ENCODE peak calls at places on chromosome 15, in nine cellular contexts. M is SJCRH30, X is keratinocyte, I is neural progenitor cell, B is breast epithelium, F is neuronal stem cell, A is colonic mucosa, V is OCI-LY7, T is psoas muscle. C is an unnamed sample. For H3K4me1, the result is how much of the 10 kb centered on the place peaks cover.

GRCh38 chr15:68991723-68992122 is 22.8 kb upstream of the NOX5 start:
- DNase-seq in M (no peak), X (no peak), I (no peak), B (no peak), F (no peak), A (no peak), V (no peak), T (no peak), C (no peak)

GRCh38 chr15:22850055-22850454 is 11.6 kb downstream of the NIPA2 start:
- DNase-seq in M (no peak), X (no peak), I (no peak), B (no peak), F (no peak), A (no peak), V (no peak), T (no peak), C (no peak)

GRCh38 chr15:60399246-60399915 is 1.6 kb upstream of the ANXA2 start:
- DNase-seq in M (no peak), X (no peak), I (no peak), B (no peak), F (no peak), A (no peak), V (no peak), T (no peak), C (no peak)

GRCh38 chr15:77251662-77252061 is 168.2 kb downstream of the PEAK1 start:
- DNase-seq in M (no peak), X (no peak), I (peak), B (no peak), F (peak), A (no peak), V (no peak), T (no peak), C (no peak)

GRCh38 chr15:62566248-62566647 is 401.2 kb upstream of the C2CD4B start:
- DNase-seq in M (no peak), X (no peak), I (peak), B (no peak), F (no peak), A (no peak), V (no peak), T (no peak), C (no peak)

GRCh38 chr15:68369931-68370767 is 61.8 kb downstream of the ITGA11 start:
- DNase-seq in M (no peak), X (no peak), I (no peak), B (no peak), F (no peak), A (no peak), V (no peak), T (no peak), C (no peak)

GRCh38 chr15:99454941-99455795 is 110.6 kb upstream of the MEF2A start:
- DNase-seq in M (peak), X (no peak), I (no peak), B (peak), F (no peak), A (no peak), V (no peak), T (peak), C (no peak)

GRCh38 chr15:23566070-23567050 is 886 bp downstream of the MKRN3 start:
- DNase-seq in M (peak), X (no peak), I (no peak), B (no peak), F (no peak), A (no peak), V (no peak), T (peak), C (peak)

GRCh38 chr15:82165948-82166376 is 96.6 kb downstream of the EFL1 start:
- DNase-seq in M (no peak), X (no peak), I (no peak), B (no peak), F (no peak), A (no peak), V (no peak), T (no peak), C (no peak)

GRCh38 chr15:63246691-63247464 is 30.5 kb upstream of the APH1B start:
- DNase-seq in M (no peak), X (no peak), I (no peak), B (no peak), F (no peak), A (no peak), V (no peak), T (no peak), C (no peak)

GRCh38 chr15:56758770-56759449 is 25.6 kb upstream of the ZNF280D start:
- DNase-seq in M (no peak), X (peak), I (no peak), B (no peak), F (no peak), A (no peak), V (no peak), T (no peak), C (no peak)

GRCh38 chr15:70535955-70536338 is 227.4 kb downstream of the UACA start:
- DNase-seq in M (no peak), X (no peak), I (no peak), B (no peak), F (no peak), A (peak), V (no peak), T (no peak), C (no peak)

DNA sequence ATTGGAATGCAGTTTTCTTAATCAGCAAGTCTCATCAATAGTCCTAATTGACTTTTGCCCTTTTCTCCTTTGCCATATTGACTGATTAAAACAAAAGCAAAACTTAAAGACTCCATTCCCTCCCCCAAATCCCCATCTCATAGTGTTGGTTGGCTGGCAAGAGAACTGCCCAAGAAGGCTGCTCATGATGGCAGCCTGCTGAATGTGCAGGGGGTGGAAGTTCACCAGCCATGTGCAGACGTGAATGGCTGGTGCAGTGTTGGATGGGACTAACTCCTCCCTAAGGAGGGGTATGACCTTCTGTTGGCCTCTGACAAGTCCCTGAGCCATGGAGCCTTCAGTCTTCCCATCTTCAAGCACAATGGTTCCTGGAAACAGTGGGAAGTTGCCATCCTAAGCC is 7.0 kb downstream of the SMAD3 start:
- DNase-seq in M (no peak), X (no peak), I (no peak), B (no peak), F (no peak), A (no peak), V (no peak), T (no peak), C (no peak)
- H3K4me1 ChIP-seq in M (under half), X (half or more), I (under half), B (under half), F (under half), A (under half), V (half or more), T (half or more), C (half or more)

GRCh38 chr15:67188551-67189218 is 65.8 kb downstream of the AAGAB start:
- DNase-seq in M (no peak), X (no peak), I (no peak), B (no peak), F (no peak), A (no peak), V (no peak), T (peak), C (no peak)
- H3K4me1 ChIP-seq in M (under half), X (under half), I (under half), B (under half), F (under half), A (under half), V (under half), T (half or more), C (under half)

GRCh38 chr15:42059661-42060476 is 34.5 kb downstream of the PLA2G4D start:
- DNase-seq in M (peak), X (no peak), I (peak), B (peak), F (peak), A (peak), V (peak), T (no peak), C (peak)

GRCh38 chr15:42060797-42061196 is 33.6 kb downstream of the PLA2G4D start:
- DNase-seq in M (no peak), X (no peak), I (no peak), B (peak), F (no peak), A (peak), V (no peak), T (no peak), C (no peak)

GRCh38 chr15:42058791-42059190 is 35.6 kb downstream of the PLA2G4D start:
- DNase-seq in M (no peak), X (no peak), I (no peak), B (peak), F (no peak), A (no peak), V (no peak), T (no peak), C (no peak)

GRCh38 chr15:42062284-42062806 is 32.0 kb downstream of the PLA2G4D start:
- DNase-seq in M (no peak), X (no peak), I (no peak), B (peak), F (no peak), A (peak), V (no peak), T (no peak), C (no peak)

DNA sequence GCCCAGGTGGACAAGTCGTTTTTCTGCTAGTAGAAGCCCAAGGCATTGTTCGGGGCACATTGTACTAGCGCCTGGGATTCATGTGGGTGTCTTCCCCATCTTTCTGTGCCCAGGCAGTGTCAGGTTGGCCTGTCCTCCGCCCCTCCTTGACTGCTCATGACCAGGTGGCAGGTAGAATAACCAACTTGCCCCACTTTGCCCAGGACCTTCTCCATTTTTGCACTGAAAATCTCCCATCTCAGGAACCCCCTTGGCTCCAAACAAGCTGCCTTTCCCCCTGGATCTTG is 33.9 kb downstream of the PLA2G4D start:
- DNase-seq in M (no peak), X (no peak), I (no peak), B (peak), F (no peak), A (peak), V (no peak), T (no peak), C (no peak)
- H3K4me1 ChIP-seq in M (under half), X (under half), I (under half), B (under half), F (under half), A (under half), V (under half), T (under half), C (under half)

GRCh38 chr15:31336943-31337295 is 10.3 kb downstream of the KLF13 start:
- DNase-seq in M (no peak), X (no peak), I (no peak), B (no peak), F (no peak), A (no peak), V (no peak), T (no peak), C (no peak)

GRCh38 chr15:31338879-31339557 is 12.4 kb downstream of the KLF13 start:
- DNase-seq in M (peak), X (no peak), I (no peak), B (peak), F (no peak), A (no peak), V (no peak), T (peak), C (no peak)

GRCh38 chr15:31337352-31338031 is 10.9 kb downstream of the KLF13 start:
- DNase-seq in M (no peak), X (no peak), I (no peak), B (no peak), F (no peak), A (no peak), V (no peak), T (no peak), C (no peak)

GRCh38 chr15:31339558-31339895 is 12.9 kb downstream of the KLF13 start:
- DNase-seq in M (no peak), X (no peak), I (no peak), B (peak), F (no peak), A (no peak), V (no peak), T (no peak), C (no peak)

GRCh38 chr15:31338318-31338878 is 11.8 kb downstream of the KLF13 start:
- DNase-seq in M (no peak), X (no peak), I (no peak), B (peak), F (no peak), A (no peak), V (peak), T (peak), C (no peak)
- H3K4me1 ChIP-seq in M (under half), X (under half), I (under half), B (under half), F (under half), A (under half), V (half or more), T (half or more), C (half or more)

DNA sequence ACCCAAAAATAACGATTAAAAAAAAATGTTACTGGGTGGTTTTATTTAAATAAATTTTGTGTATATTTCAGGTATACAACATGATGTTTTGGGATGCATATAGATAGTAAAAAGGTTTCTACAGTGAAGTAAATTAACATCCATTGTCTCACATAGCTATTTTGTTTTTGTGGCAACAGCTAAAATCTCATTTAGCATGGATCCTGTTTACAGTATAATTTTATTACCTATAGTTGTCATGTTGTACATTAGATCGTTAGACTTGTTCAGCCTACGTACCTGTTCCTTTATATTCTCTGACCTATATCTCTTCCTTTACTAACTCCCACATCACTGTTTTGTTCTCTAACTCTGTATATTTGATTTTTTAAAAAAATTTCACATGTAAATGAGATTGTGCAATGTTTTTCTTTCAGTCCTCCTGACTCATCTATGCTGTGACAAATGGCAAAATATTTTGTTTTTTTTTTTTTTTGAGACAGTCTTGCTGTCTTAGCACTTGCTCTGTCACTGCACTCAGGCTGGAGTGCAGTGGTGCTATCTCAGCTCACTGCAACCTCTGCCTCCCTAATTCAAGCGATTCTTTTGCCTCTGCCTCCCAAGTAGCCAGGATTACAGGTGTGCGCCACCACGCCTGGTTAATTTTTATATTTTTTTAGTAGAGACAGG is 45.6 kb downstream of the OIP5 start:
- DNase-seq in M (no peak), X (no peak), I (no peak), B (no peak), F (no peak), A (no peak), V (no peak), T (no peak), C (no peak)
- H3K4me1 ChIP-seq in M (under half), X (under half), I (under half), B (under half), F (under half), A (under half), V (half or more), T (under half), C (under half)

C was measured in CD8-positive, alpha-beta memory T cell.